ENCODE peak calls at places on chromosome 3, in nine cellular contexts. V is RWPE2; K is activated CD8-positive, alpha-beta memory T cell treated with anti-CD3 and anti-CD28 coated beads, Interleukin-2, amount 10 ng/mL, durations not matched to agents 7 days and 5 days; E is ovary; M is activated T-helper 1 cell treated with Interleukin-2 at 50 U/mL for 16 hours; I is non-pigmented ciliary epithelial cell; L is head of caudate nucleus; H is T follicular helper cell; N is stimulated activated CD4-positive, alpha-beta T cell treated with anti-CD3 and anti-CD28 coated beads, Interleukin-12 subunit alpha, Interleukin-12 subunit beta, amount 100 ng/mL, for 48 hours. J is an unnamed sample.

GRCh38 chr3:159418571-159419526 is 569.8 kb upstream of the IL12A start:
- DNase-seq in V (no peak), K (no peak), E (no peak), M (no peak), I (no peak), L (no peak), H (no peak), N (no peak), J (no peak)

GRCh38 chr3:129058441-129059194 is 2.0 kb upstream of the GP9 start:
- DNase-seq in V (no peak), K (no peak), E (no peak), M (no peak), I (no peak), L (no peak), H (no peak), N (no peak), J (no peak)

GRCh38 chr3:8800016-8800415 is 30.6 kb upstream of the OXTR start:
- DNase-seq in V (no peak), K (no peak), E (no peak), M (no peak), I (no peak), L (no peak), H (no peak), N (no peak), J (no peak)

GRCh38 chr3:66722675-66723074 is 221.9 kb upstream of the LRIG1 start:
- DNase-seq in V (no peak), K (no peak), E (peak), M (no peak), I (peak), L (no peak), H (no peak), N (no peak), J (no peak)

GRCh38 chr3:120338517-120338916 is 10.6 kb downstream of the LRRC58 start:
- DNase-seq in V (no peak), K (no peak), E (no peak), M (no peak), I (no peak), L (no peak), H (no peak), N (peak), J (no peak)

GRCh38 chr3:150147776-150148175 is 177.1 kb upstream of the PFN2 start:
- DNase-seq in V (no peak), K (no peak), E (peak), M (no peak), I (peak), L (no peak), H (no peak), N (no peak), J (no peak)

GRCh38 chr3:157602424-157602823 is 99.2 kb upstream of the VEPH1 start:
- DNase-seq in V (no peak), K (no peak), E (no peak), M (no peak), I (no peak), L (no peak), H (no peak), N (no peak), J (no peak)

GRCh38 chr3:125039041-125039896 is 16.5 kb downstream of the HEG1 start:
- DNase-seq in V (no peak), K (no peak), E (peak), M (no peak), I (no peak), L (peak), H (no peak), N (no peak), J (no peak)

GRCh38 chr3:156416846-156417581 is 137.9 kb downstream of the SSR3 start:
- DNase-seq in V (no peak), K (no peak), E (no peak), M (no peak), I (no peak), L (no peak), H (no peak), N (no peak), J (no peak)

GRCh38 chr3:128665362-128666021 is 14.9 kb upstream of the RPN1 start:
- DNase-seq in V (no peak), K (no peak), E (no peak), M (no peak), I (no peak), L (no peak), H (no peak), N (no peak), J (no peak)

GRCh38 chr3:39222462-39222861 is 30.1 kb upstream of the XIRP1 start:
- DNase-seq in V (no peak), K (no peak), E (no peak), M (no peak), I (no peak), L (no peak), H (no peak), N (no peak), J (no peak)

J was measured in effector CD8-positive, alpha-beta T cell.